ENCODE peak calls at places on chromosomes 12 and 14, in ten cellular contexts. U, D, C, S, Y, B, K, F, A and I are unnamed samples.

GRCh38 chr14:50311337-50311973 is 574 bp downstream of the L2HGDH start:
- DNase-seq in U (peak; percentile 31), D (peak; percentile 10), C (no peak), S (no peak), Y (no peak), B (no peak), K (no peak), F (peak; percentile 51), A (no peak), I (no peak)

GRCh38 chr12:57148469-57149308 is 1.3 kb upstream of the LRP1-AS start:
- DNase-seq in U (peak; percentile 89), D (no peak), C (no peak), S (no peak), Y (no peak), B (no peak), K (no peak), F (no peak), A (no peak), I (no peak)

GRCh38 chr12:126685636-126686035 is 1581.3 kb upstream of the TMEM132C start:
- DNase-seq in U (no peak), D (no peak), C (no peak), S (no peak), Y (no peak), B (no peak), K (no peak), F (no peak), A (no peak), I (no peak)

GRCh38 chr12:4809013-4809448 is 88.8 kb downstream of the GALNT8 start:
- DNase-seq in U (no peak), D (peak; percentile 67), C (no peak), S (no peak), Y (no peak), B (no peak), K (peak; percentile 15), F (peak; percentile 6), A (no peak), I (no peak)

GRCh38 chr14:38250316-38250715 is 5.6 kb downstream of the CLEC14A start:
- DNase-seq in U (no peak), D (no peak), C (no peak), S (no peak), Y (no peak), B (no peak), K (no peak), F (no peak), A (no peak), I (no peak)

GRCh38 chr12:47276253-47277070 is 196.7 kb upstream of the AMIGO2 start:
- DNase-seq in U (peak; percentile 89), D (peak; percentile 48), C (no peak), S (peak; percentile 59), Y (peak; percentile 64), B (peak; percentile 94), K (peak; percentile 30), F (peak; percentile 86), A (peak; percentile 91), I (no peak)

GRCh38 chr12:47741340-47741703 is 16.0 kb upstream of the ENDOU start:
- DNase-seq in U (peak; percentile 50), D (peak; percentile 55), C (peak; percentile 65), S (peak; percentile 64), Y (peak; percentile 73), B (no peak), K (peak; percentile 50), F (peak; percentile 97), A (peak; percentile 65), I (peak; percentile 82)

GRCh38 chr12:82757611-82758010 is 70.9 kb downstream of the TMTC2 start:
- DNase-seq in U (peak; percentile 18), D (no peak), C (no peak), S (no peak), Y (no peak), B (no peak), K (no peak), F (no peak), A (no peak), I (no peak)

GRCh38 chr12:67517181-67517887 is 131.2 kb upstream of the DYRK2 start:
- DNase-seq in U (peak; percentile 29), D (no peak), C (no peak), S (no peak), Y (peak; percentile 77), B (peak; percentile 99), K (no peak), F (no peak), A (peak; percentile 96), I (no peak)

GRCh38 chr12:6540181-6540877 is 6.0 kb downstream of the GAPDH start:
- DNase-seq in U (peak; percentile 97), D (peak; percentile 69), C (peak; percentile 94), S (peak; percentile 87), Y (peak; percentile 98), B (peak; percentile 94), K (peak; percentile 29), F (peak; percentile 94), A (peak; percentile 97), I (peak; percentile 92)

GRCh38 chr12:38919191-38919590 is 13.8 kb upstream of the CPNE8 start:
- DNase-seq in U (no peak), D (no peak), C (no peak), S (no peak), Y (no peak), B (peak; percentile 70), K (no peak), F (no peak), A (peak; percentile 26), I (peak; percentile 42)

GRCh38 chr12:86212970-86213369 is 43.2 kb downstream of the MGAT4C start:
- DNase-seq in U (no peak), D (no peak), C (no peak), S (no peak), Y (no peak), B (no peak), K (no peak), F (peak; percentile 60), A (no peak), I (no peak)

GRCh38 chr12:90036641-90037040 is 328.0 kb upstream of the ATP2B1 start:
- DNase-seq in U (peak; percentile 22), D (no peak), C (no peak), S (no peak), Y (no peak), B (peak; percentile 61), K (no peak), F (peak; percentile 89), A (peak; percentile 67), I (no peak)

GRCh38 chr14:104751539-104752337 is 1.2 kb upstream of the SIVA1 start:
- DNase-seq in U (no peak), D (no peak), C (peak; percentile 91), S (no peak), Y (no peak), B (no peak), K (no peak), F (no peak), A (no peak), I (no peak)

GRCh38 chr12:38905480-38906351 is at the start of gene CPNE8:
- DNase-seq in U (peak; percentile 85), D (peak; percentile 85), C (peak; percentile 94), S (peak; percentile 78), Y (peak; percentile 76), B (peak; percentile 53), K (peak; percentile 22), F (peak; percentile 10), A (peak; percentile 76), I (peak; percentile 94)

GRCh38 chr12:23055004-23055403 is 430.0 kb downstream of the ETNK1 start:
- DNase-seq in U (peak; percentile 3), D (no peak), C (no peak), S (no peak), Y (peak; percentile 2), B (peak; percentile 48), K (no peak), F (peak; percentile 44), A (peak; percentile 54), I (peak; percentile 44)

DNA sequence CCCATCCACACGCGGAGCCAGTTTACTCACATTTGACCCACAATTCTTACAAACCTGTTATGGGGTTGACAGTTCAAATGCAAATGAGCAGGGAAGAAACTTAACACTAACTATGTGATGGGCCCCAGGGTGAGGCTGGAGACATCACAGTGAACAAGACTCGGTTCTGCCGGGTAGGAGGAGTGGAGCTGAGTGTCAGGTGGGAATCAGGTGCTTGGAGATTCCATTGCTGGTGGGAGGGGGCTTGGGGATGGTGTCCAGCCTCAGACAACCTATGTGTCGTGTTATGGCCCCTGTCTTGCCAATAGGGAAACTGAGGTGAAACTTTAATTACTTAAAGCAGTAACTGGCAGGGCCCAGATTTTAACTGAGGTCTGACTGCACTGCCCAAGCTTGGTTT is 41.9 kb downstream of the BEGAIN start:
- DNase-seq in U (no peak), D (no peak), C (no peak), S (no peak), Y (no peak), B (no peak), K (no peak), F (no peak), A (no peak), I (no peak)
- H3K4me3 ChIP-seq in U (no peak overlapping the region), D (no peak overlapping the region), C (no peak overlapping the region), S (no peak overlapping the region), Y (no peak overlapping the region), B (no peak overlapping the region), K (no peak overlapping the region), F (no peak overlapping the region), A (no peak overlapping the region), I (no peak overlapping the region)

DNA sequence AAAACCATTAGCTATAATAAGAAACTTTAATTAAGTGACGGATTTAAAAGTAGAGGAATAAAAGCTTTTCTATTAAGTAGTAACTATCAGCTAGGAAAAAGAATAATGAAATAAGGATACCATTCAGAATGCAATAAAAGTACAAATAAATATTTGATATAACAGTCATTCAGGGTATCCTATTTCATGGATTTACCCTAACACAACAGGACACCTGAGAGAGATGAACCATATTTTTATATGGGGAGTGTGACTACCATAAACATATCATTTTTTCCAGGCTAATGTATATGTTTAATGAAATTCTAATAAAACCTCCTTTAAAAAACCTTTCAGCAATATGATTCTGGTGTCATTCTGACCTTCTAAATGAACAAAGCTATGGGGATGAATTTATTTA is 393.8 kb downstream of the SNAPC1 start:
- DNase-seq in U (no peak), D (no peak), C (no peak), S (no peak), Y (no peak), B (no peak), K (no peak), F (no peak), A (no peak), I (no peak)
- H3K4me3 ChIP-seq in U (no peak overlapping the region), D (no peak overlapping the region), C (no peak overlapping the region), S (no peak overlapping the region), Y (no peak overlapping the region), B (no peak overlapping the region), K (no peak overlapping the region), F (no peak overlapping the region), A (no peak overlapping the region), I (no peak overlapping the region)

GRCh38 chr12:109559200-109559505 is 14.2 kb downstream of the MMAB start:
- DNase-seq in U (no peak), D (no peak), C (no peak), S (no peak), Y (no peak), B (no peak), K (no peak), F (no peak), A (no peak), I (no peak)
- H3K4me3 ChIP-seq in U (no peak overlapping the region), D (no peak overlapping the region), C (no peak overlapping the region), S (no peak overlapping the region), Y (no peak overlapping the region), B (no peak overlapping the region), K (no peak overlapping the region), F (no peak overlapping the region), A (no peak overlapping the region), I (no peak overlapping the region)

DNA sequence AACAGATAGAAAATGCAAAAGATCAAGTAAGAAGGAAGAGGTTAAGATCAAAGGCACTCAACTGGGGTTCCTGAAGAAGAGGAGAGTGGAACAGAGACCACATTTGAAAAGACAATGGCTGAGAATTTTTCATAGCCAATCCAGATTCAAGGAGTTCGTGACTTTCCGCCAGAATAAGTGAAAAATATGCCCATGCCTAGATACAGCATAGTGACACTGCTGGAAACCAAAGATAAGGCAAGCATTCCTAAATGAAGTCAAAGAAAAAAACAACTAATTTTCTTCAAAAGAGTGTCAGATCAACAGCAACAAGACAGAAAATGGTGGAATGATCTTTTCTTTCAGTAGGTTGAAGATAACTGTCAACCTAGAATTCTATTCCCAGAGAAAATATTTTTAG is 47.5 kb downstream of the EGLN3 start:
- DNase-seq in U (no peak), D (no peak), C (no peak), S (no peak), Y (no peak), B (no peak), K (no peak), F (no peak), A (no peak), I (no peak)
- H3K4me3 ChIP-seq in U (no peak overlapping the region), D (no peak overlapping the region), C (no peak overlapping the region), S (no peak overlapping the region), Y (no peak overlapping the region), B (no peak overlapping the region), K (no peak overlapping the region), F (no peak overlapping the region), A (no peak overlapping the region), I (no peak overlapping the region)